ENCODE peak calls at places on chromosomes 7 and 10, in nine cellular contexts. One of them, this sample, is unnamed.
A peak's percentile ranks its signal among the peaks of the same experiment; 100 is the strongest.

GRCh38 chr10:4278161-4278560 is 493.2 kb upstream of the KLF6 start:
- DNase-seq in HCT116: no peak
- DNase-seq in cardiac septum: no peak
- DNase-seq in stromal cell of bone marrow: no peak
- DNase-seq in Calu3: no peak
- DNase-seq in ACHN: no peak
- DNase-seq in left ventricle myocardium inferior: no peak
- DNase-seq in T-helper 2 cell: no peak
- DNase-seq in amniotic stem cell: no peak
- DNase-seq in this sample: no peak

GRCh38 chr7:2518737-2519118 is 846 bp upstream of the LFNG start:
- DNase-seq in T-helper 2 cell: no peak
- DNase-seq in cardiac septum: no peak
- DNase-seq in Calu3: no peak
- DNase-seq in stromal cell of bone marrow: no peak
- DNase-seq in HCT116: no peak
- DNase-seq in amniotic stem cell: no peak
- DNase-seq in left ventricle myocardium inferior: no peak
- DNase-seq in ACHN: no peak
- DNase-seq in this sample: no peak

GRCh38 chr7:1666779-1667565 is 3.1 kb upstream of the ELFN1 start:
- DNase-seq in stromal cell of bone marrow: no peak
- DNase-seq in cardiac septum: peak; percentile 76
- DNase-seq in HCT116: no peak
- DNase-seq in amniotic stem cell: no peak
- DNase-seq in Calu3: peak; percentile 27
- DNase-seq in left ventricle myocardium inferior: no peak
- DNase-seq in ACHN: no peak
- DNase-seq in T-helper 2 cell: peak; percentile 4
- DNase-seq in this sample: no peak

GRCh38 chr10:21832751-21833150 is 170.8 kb downstream of the DNAJC1 start:
- DNase-seq in stromal cell of bone marrow: no peak
- DNase-seq in T-helper 2 cell: no peak
- DNase-seq in left ventricle myocardium inferior: no peak
- DNase-seq in ACHN: no peak
- DNase-seq in cardiac septum: no peak
- DNase-seq in Calu3: no peak
- DNase-seq in amniotic stem cell: no peak
- DNase-seq in HCT116: no peak
- DNase-seq in this sample: no peak

GRCh38 chr10:108574233-108574632 is 1349.1 kb downstream of the XPNPEP1 start:
- DNase-seq in HCT116: no peak
- DNase-seq in Calu3: no peak
- DNase-seq in left ventricle myocardium inferior: no peak
- DNase-seq in cardiac septum: no peak
- DNase-seq in T-helper 2 cell: no peak
- DNase-seq in ACHN: no peak
- DNase-seq in amniotic stem cell: no peak
- DNase-seq in stromal cell of bone marrow: no peak
- DNase-seq in this sample: no peak

GRCh38 chr7:70949862-70950261 is 182.1 kb upstream of the GALNT17 start:
- DNase-seq in left ventricle myocardium inferior: no peak
- DNase-seq in HCT116: no peak
- DNase-seq in Calu3: no peak
- DNase-seq in T-helper 2 cell: no peak
- DNase-seq in ACHN: no peak
- DNase-seq in stromal cell of bone marrow: no peak
- DNase-seq in cardiac septum: no peak
- DNase-seq in amniotic stem cell: no peak
- DNase-seq in this sample: no peak

GRCh38 chr7:20790273-20790842 is 3.7 kb upstream of the SP8 start:
- DNase-seq in HCT116: no peak
- DNase-seq in Calu3: no peak
- DNase-seq in stromal cell of bone marrow: no peak
- DNase-seq in cardiac septum: no peak
- DNase-seq in ACHN: no peak
- DNase-seq in T-helper 2 cell: no peak
- DNase-seq in left ventricle myocardium inferior: no peak
- DNase-seq in amniotic stem cell: no peak
- DNase-seq in this sample: no peak

GRCh38 chr7:45036317-45036716 is 36.3 kb downstream of the CCM2 start:
- DNase-seq in T-helper 2 cell: no peak
- DNase-seq in Calu3: no peak
- DNase-seq in left ventricle myocardium inferior: no peak
- DNase-seq in cardiac septum: no peak
- DNase-seq in HCT116: no peak
- DNase-seq in amniotic stem cell: no peak
- DNase-seq in ACHN: no peak
- DNase-seq in stromal cell of bone marrow: no peak
- DNase-seq in this sample: no peak

GRCh38 chr7:30977896-30978564 is 14.3 kb downstream of the GHRHR start:
- DNase-seq in HCT116: peak; percentile 33
- DNase-seq in T-helper 2 cell: no peak
- DNase-seq in ACHN: peak; percentile 63
- DNase-seq in left ventricle myocardium inferior: no peak
- DNase-seq in Calu3: peak; percentile 94
- DNase-seq in stromal cell of bone marrow: no peak
- DNase-seq in cardiac septum: peak; percentile 73
- DNase-seq in amniotic stem cell: no peak
- DNase-seq in this sample: no peak

GRCh38 chr7:69847921-69848612 is 249.8 kb downstream of the AUTS2 start:
- DNase-seq in amniotic stem cell: no peak
- DNase-seq in ACHN: no peak
- DNase-seq in cardiac septum: no peak
- DNase-seq in Calu3: no peak
- DNase-seq in stromal cell of bone marrow: no peak
- DNase-seq in HCT116: no peak
- DNase-seq in left ventricle myocardium inferior: no peak
- DNase-seq in T-helper 2 cell: no peak
- DNase-seq in this sample: no peak

GRCh38 chr7:18020138-18020715 is 7.4 kb downstream of the PRPS1L1 start:
- DNase-seq in T-helper 2 cell: no peak
- DNase-seq in ACHN: no peak
- DNase-seq in Calu3: peak; percentile 52
- DNase-seq in left ventricle myocardium inferior: no peak
- DNase-seq in amniotic stem cell: no peak
- DNase-seq in stromal cell of bone marrow: no peak
- DNase-seq in cardiac septum: no peak
- DNase-seq in HCT116: no peak
- DNase-seq in this sample: no peak

GRCh38 chr10:127612-128432 is 7.4 kb upstream of the ZMYND11 start:
- DNase-seq in HCT116: no peak
- DNase-seq in T-helper 2 cell: no peak
- DNase-seq in stromal cell of bone marrow: no peak
- DNase-seq in left ventricle myocardium inferior: no peak
- DNase-seq in amniotic stem cell: no peak
- DNase-seq in Calu3: no peak
- DNase-seq in ACHN: no peak
- DNase-seq in cardiac septum: no peak
- DNase-seq in this sample: peak; percentile 15

GRCh38 chr7:98557538-98558031 is 59.5 kb upstream of the NPTX2 start:
- DNase-seq in HCT116: no peak
- DNase-seq in left ventricle myocardium inferior: no peak
- DNase-seq in Calu3: no peak
- DNase-seq in amniotic stem cell: no peak
- DNase-seq in T-helper 2 cell: no peak
- DNase-seq in cardiac septum: no peak
- DNase-seq in ACHN: no peak
- DNase-seq in stromal cell of bone marrow: no peak
- DNase-seq in this sample: no peak

GRCh38 chr7:24035653-24036414 is 248.2 kb upstream of the NPY start:
- DNase-seq in left ventricle myocardium inferior: no peak
- DNase-seq in stromal cell of bone marrow: no peak
- DNase-seq in HCT116: no peak
- DNase-seq in cardiac septum: no peak
- DNase-seq in ACHN: no peak
- DNase-seq in T-helper 2 cell: no peak
- DNase-seq in Calu3: no peak
- DNase-seq in amniotic stem cell: no peak
- DNase-seq in this sample: no peak

GRCh38 chr7:75989084-75989725 is 5.2 kb downstream of the TMEM120A start:
- DNase-seq in amniotic stem cell: no peak
- DNase-seq in stromal cell of bone marrow: no peak
- DNase-seq in HCT116: no peak
- DNase-seq in Calu3: no peak
- DNase-seq in left ventricle myocardium inferior: peak; percentile 75
- DNase-seq in ACHN: no peak
- DNase-seq in T-helper 2 cell: no peak
- DNase-seq in cardiac septum: peak; percentile 87
- DNase-seq in this sample: no peak

GRCh38 chr7:150519310-150519709 is 4.6 kb downstream of the GIMAP7 start:
- DNase-seq in stromal cell of bone marrow: no peak
- DNase-seq in left ventricle myocardium inferior: no peak
- DNase-seq in Calu3: no peak
- DNase-seq in ACHN: no peak
- DNase-seq in HCT116: no peak
- DNase-seq in amniotic stem cell: no peak
- DNase-seq in cardiac septum: no peak
- DNase-seq in T-helper 2 cell: no peak
- DNase-seq in this sample: no peak

GRCh38 chr7:118305686-118306085 is 81.2 kb downstream of the ANKRD7 start:
- DNase-seq in Calu3: no peak
- DNase-seq in stromal cell of bone marrow: no peak
- DNase-seq in T-helper 2 cell: no peak
- DNase-seq in cardiac septum: no peak
- DNase-seq in HCT116: no peak
- DNase-seq in amniotic stem cell: no peak
- DNase-seq in ACHN: no peak
- DNase-seq in left ventricle myocardium inferior: no peak
- DNase-seq in this sample: no peak

GRCh38 chr7:141221007-141221612 is 147.2 kb downstream of the TMEM178B start:
- DNase-seq in amniotic stem cell: no peak
- DNase-seq in HCT116: no peak
- DNase-seq in T-helper 2 cell: no peak
- DNase-seq in stromal cell of bone marrow: no peak
- DNase-seq in ACHN: peak; percentile 35
- DNase-seq in cardiac septum: no peak
- DNase-seq in Calu3: no peak
- DNase-seq in left ventricle myocardium inferior: no peak
- DNase-seq in this sample: no peak

GRCh38 chr10:85420501-85421191 is 945.9 kb downstream of the GRID1 start:
- DNase-seq in ACHN: no peak
- DNase-seq in left ventricle myocardium inferior: no peak
- DNase-seq in Calu3: no peak
- DNase-seq in stromal cell of bone marrow: no peak
- DNase-seq in HCT116: no peak
- DNase-seq in amniotic stem cell: no peak
- DNase-seq in cardiac septum: no peak
- DNase-seq in T-helper 2 cell: no peak
- DNase-seq in this sample: no peak

GRCh38 chr10:42958142-42958868 is 118.6 kb upstream of the RET start:
- DNase-seq in HCT116: no peak
- DNase-seq in left ventricle myocardium inferior: no peak
- DNase-seq in cardiac septum: peak; percentile 56
- DNase-seq in stromal cell of bone marrow: no peak
- DNase-seq in T-helper 2 cell: no peak
- DNase-seq in amniotic stem cell: no peak
- DNase-seq in Calu3: no peak
- DNase-seq in ACHN: no peak
- DNase-seq in this sample: no peak

GRCh38 chr10:17599089-17599488 is 18.1 kb downstream of the HACD1 start:
- DNase-seq in cardiac septum: no peak
- DNase-seq in left ventricle myocardium inferior: no peak
- DNase-seq in ACHN: peak; percentile 28
- DNase-seq in Calu3: no peak
- DNase-seq in stromal cell of bone marrow: no peak
- DNase-seq in HCT116: peak; percentile 13
- DNase-seq in amniotic stem cell: no peak
- DNase-seq in T-helper 2 cell: no peak
- DNase-seq in this sample: no peak

GRCh38 chr7:130822642-130823041 is 88.6 kb upstream of the KLF14 start:
- DNase-seq in T-helper 2 cell: no peak
- DNase-seq in ACHN: no peak
- DNase-seq in stromal cell of bone marrow: peak; percentile 24
- DNase-seq in amniotic stem cell: no peak
- DNase-seq in Calu3: no peak
- DNase-seq in cardiac septum: no peak
- DNase-seq in left ventricle myocardium inferior: no peak
- DNase-seq in HCT116: no peak
- DNase-seq in this sample: no peak

GRCh38 chr10:104350146-104350635 is 3.4 kb upstream of the CFAP58 start:
- DNase-seq in Calu3: no peak
- DNase-seq in ACHN: peak; percentile 76
- DNase-seq in left ventricle myocardium inferior: no peak
- DNase-seq in stromal cell of bone marrow: peak; percentile 69
- DNase-seq in amniotic stem cell: peak; percentile 44
- DNase-seq in cardiac septum: no peak
- DNase-seq in T-helper 2 cell: no peak
- DNase-seq in HCT116: peak; percentile 70
- DNase-seq in this sample: no peak

GRCh38 chr10:86440874-86441838 is 74.6 kb upstream of the GRID1 start:
- DNase-seq in T-helper 2 cell: no peak
- DNase-seq in Calu3: no peak
- DNase-seq in stromal cell of bone marrow: peak; percentile 49
- DNase-seq in cardiac septum: no peak
- DNase-seq in amniotic stem cell: no peak
- DNase-seq in HCT116: no peak
- DNase-seq in left ventricle myocardium inferior: no peak
- DNase-seq in ACHN: peak; percentile 55
- DNase-seq in this sample: no peak

GRCh38 chr10:122559228-122559627 is 1.3 kb upstream of the DMBT1 start:
- DNase-seq in Calu3: no peak
- DNase-seq in stromal cell of bone marrow: no peak
- DNase-seq in amniotic stem cell: no peak
- DNase-seq in cardiac septum: no peak
- DNase-seq in T-helper 2 cell: no peak
- DNase-seq in left ventricle myocardium inferior: no peak
- DNase-seq in ACHN: no peak
- DNase-seq in HCT116: no peak
- DNase-seq in this sample: no peak

GRCh38 chr7:131105294-131105802 is 222.3 kb upstream of the MKLN1 start:
- DNase-seq in amniotic stem cell: no peak
- DNase-seq in ACHN: peak; percentile 42
- DNase-seq in cardiac septum: no peak
- DNase-seq in Calu3: no peak
- DNase-seq in HCT116: no peak
- DNase-seq in T-helper 2 cell: no peak
- DNase-seq in left ventricle myocardium inferior: no peak
- DNase-seq in stromal cell of bone marrow: no peak
- DNase-seq in this sample: no peak

GRCh38 chr10:30190831-30191552 is 131.6 kb upstream of the JCAD start:
- DNase-seq in left ventricle myocardium inferior: no peak
- DNase-seq in cardiac septum: no peak
- DNase-seq in Calu3: no peak
- DNase-seq in stromal cell of bone marrow: no peak
- DNase-seq in HCT116: no peak
- DNase-seq in ACHN: no peak
- DNase-seq in T-helper 2 cell: no peak
- DNase-seq in amniotic stem cell: no peak
- DNase-seq in this sample: no peak

GRCh38 chr10:7527468-7527867 is 116.6 kb upstream of the SFMBT2 start:
- DNase-seq in HCT116: no peak
- DNase-seq in amniotic stem cell: no peak
- DNase-seq in left ventricle myocardium inferior: no peak
- DNase-seq in cardiac septum: no peak
- DNase-seq in stromal cell of bone marrow: no peak
- DNase-seq in T-helper 2 cell: no peak
- DNase-seq in Calu3: no peak
- DNase-seq in ACHN: no peak
- DNase-seq in this sample: no peak